ENCODE peak calls at places on chromosomes 5 and 9, in seven cellular contexts. R, Q, D, W, X, J and I are unnamed samples.

GRCh38 chr5:37375091-37375490 is 4.0 kb upstream of the WDR70 start:
- DNase-seq in Q (no peak), W (no peak), X (no peak), R (no peak), J (no peak), D (no peak), I (no peak)

GRCh38 chr9:86286278-86286677 is 3.9 kb upstream of the ISCA1 start:
- DNase-seq in Q (no peak), R (no peak), X (no peak), J (no peak), W (no peak), D (no peak), I (peak)

GRCh38 chr5:180636403-180637075 is 12.9 kb downstream of the FLT4 start:
- DNase-seq in Q (no peak), J (no peak), X (no peak), W (no peak), D (no peak), R (no peak), I (no peak)

GRCh38 chr5:16529319-16529718 is 63.7 kb upstream of the ZNF622 start:
- DNase-seq in D (no peak), W (no peak), Q (no peak), R (no peak), J (no peak), X (peak), I (no peak)

GRCh38 chr5:57366744-57367143 is 115.9 kb downstream of the ACTBL2 start:
- DNase-seq in J (no peak), W (no peak), R (no peak), Q (peak), D (no peak), X (no peak), I (no peak)

GRCh38 chr5:172142709-172143215 is 45.3 kb downstream of the STK10 start:
- DNase-seq in X (no peak), W (no peak), D (no peak), Q (no peak), J (no peak), R (no peak), I (peak)

GRCh38 chr5:149357370-149358293 is at the start of gene PCYOX1L:
- DNase-seq in W (peak), J (peak), Q (peak), D (peak), R (peak), X (peak), I (peak)

GRCh38 chr9:114898741-114899140 is 31.6 kb downstream of the TNFSF8 start:
- DNase-seq in W (no peak), X (no peak), Q (no peak), D (peak), R (peak), J (peak), I (no peak)